ENCODE peak calls at places on chromosomes 12 and 14, in nine cellular contexts. E, C, Q, Z, K, M, H, P and X are unnamed samples. For H3K9me3, the result is how much of the 10 kb centered on the place peaks cover.

GRCh38 chr12:29032431-29032830 is 116.6 kb upstream of the FAR2 start:
- DNase-seq in E (no peak), C (no peak), Q (no peak), Z (no peak), K (no peak), M (no peak), H (no peak), P (no peak), X (no peak)

GRCh38 chr12:119676573-119676972 is 8.6 kb downstream of the PRKAB1 start:
- DNase-seq in E (no peak), C (no peak), Q (no peak), Z (no peak), K (no peak), M (no peak), H (no peak), P (no peak), X (no peak)

GRCh38 chr14:60094306-60094897 is 2.7 kb downstream of the PCNX4 start:
- DNase-seq in E (no peak), C (peak), Q (no peak), Z (no peak), K (peak), M (no peak), H (no peak), P (no peak), X (no peak)

GRCh38 chr12:117028254-117028653 is 71.0 kb downstream of the TESC start:
- DNase-seq in E (no peak), C (no peak), Q (no peak), Z (no peak), K (no peak), M (no peak), H (no peak), P (no peak), X (no peak)

GRCh38 chr14:37546621-37547447 is 48.2 kb downstream of the FOXA1 start:
- DNase-seq in E (no peak), C (no peak), Q (peak), Z (no peak), K (no peak), M (no peak), H (no peak), P (no peak), X (no peak)

GRCh38 chr12:111330800-111331752 is 37.8 kb downstream of the PHETA1 start:
- DNase-seq in E (no peak), C (peak), Q (peak), Z (peak), K (peak), M (peak), H (no peak), P (peak), X (no peak)

GRCh38 chr14:52259452-52259851 is 8.0 kb upstream of the PTGDR start:
- DNase-seq in E (no peak), C (no peak), Q (no peak), Z (no peak), K (no peak), M (no peak), H (no peak), P (no peak), X (no peak)

GRCh38 chr14:36293824-36294223 is 26.6 kb downstream of the MBIP start:
- DNase-seq in E (no peak), C (no peak), Q (no peak), Z (no peak), K (no peak), M (no peak), H (no peak), P (no peak), X (no peak)

GRCh38 chr14:85590784-85591183 is 60.8 kb downstream of the FLRT2 start:
- DNase-seq in E (no peak), C (no peak), Q (no peak), Z (no peak), K (no peak), M (no peak), H (no peak), P (no peak), X (no peak)

GRCh38 chr14:95828649-95829265 is 47.9 kb upstream of the TUNAR start:
- DNase-seq in E (no peak), C (no peak), Q (no peak), Z (no peak), K (no peak), M (no peak), H (no peak), P (no peak), X (no peak)

DNA sequence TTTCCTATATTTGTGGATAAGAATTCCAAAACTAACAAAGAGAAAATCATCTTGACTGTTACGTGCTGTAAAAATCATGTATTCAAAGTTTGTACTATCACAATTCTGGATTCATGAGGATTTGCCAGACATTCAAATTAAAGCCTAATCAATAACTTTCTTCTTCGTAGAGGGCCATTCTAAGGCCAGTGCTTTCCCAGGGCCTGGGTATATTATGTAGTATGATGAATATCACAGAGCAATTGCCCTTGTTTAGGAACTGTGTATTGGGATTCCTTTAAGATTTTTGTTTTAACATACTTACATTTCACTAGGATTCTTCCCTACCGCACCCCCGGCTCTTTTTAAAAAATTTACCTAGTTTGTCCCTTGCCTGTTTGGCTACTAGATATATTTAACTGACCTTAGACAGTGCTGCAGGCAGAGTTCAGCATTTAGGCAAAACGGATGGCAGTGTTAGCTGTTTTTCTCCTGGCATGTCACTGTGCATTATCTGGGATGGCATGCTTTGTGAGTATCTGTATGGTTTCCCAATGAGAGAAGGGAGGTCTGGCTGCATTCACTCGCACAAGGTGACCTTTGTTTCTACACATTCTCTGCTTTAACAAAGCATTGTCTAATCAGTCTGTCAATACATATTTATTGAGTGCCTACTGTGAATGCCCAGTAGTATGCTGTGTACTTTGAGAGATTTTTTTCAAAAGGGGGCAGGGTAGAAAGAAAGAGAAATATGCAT is 63.2 kb downstream of the ERC1 start:
- DNase-seq in E (peak), C (no peak), Q (peak), Z (no peak), K (no peak), M (peak), H (no peak), P (peak), X (no peak)
- H3K27ac ChIP-seq in E (peak), C (no peak), Q (no peak), Z (no peak), K (no peak), M (no peak), H (peak), P (peak), X (no peak)

GRCh38 chr12:112980491-112981158 is 2.3 kb downstream of the OAS2 start:
- DNase-seq in E (no peak), C (no peak), Q (no peak), Z (no peak), K (no peak), M (peak), H (no peak), P (no peak), X (no peak)
- H3K4me3 ChIP-seq in E (no peak), C (peak), Q (no peak), Z (no peak), K (no peak), M (no peak), H (peak), P (no peak), X (no peak)

DNA sequence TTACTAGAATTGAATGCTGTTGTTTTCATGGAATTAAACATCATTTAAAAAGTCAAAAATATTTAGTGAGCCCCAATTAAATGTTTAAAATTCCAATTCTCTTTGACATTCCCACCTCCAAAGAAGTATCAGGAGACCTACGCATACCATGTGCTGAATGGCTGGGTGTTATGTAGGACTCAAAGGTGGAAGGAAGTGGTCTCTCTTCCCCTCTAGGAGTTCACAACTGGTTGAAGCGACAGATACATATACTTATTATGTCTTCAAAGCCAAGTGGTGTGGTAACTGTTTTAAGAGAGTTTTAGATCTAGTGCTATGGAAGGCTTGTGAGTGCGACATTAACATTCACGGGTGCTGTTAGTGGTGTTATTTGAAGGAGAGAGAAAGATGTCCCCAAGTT is 464.0 kb downstream of the ATP23 start:
- DNase-seq in E (no peak), C (no peak), Q (no peak), Z (no peak), K (no peak), M (no peak), H (no peak), P (no peak), X (no peak)
- H3K9me3 ChIP-seq in E (under half), C (under half), Q (under half), Z (under half), K (under half), M (under half), H (under half), P (under half), X (under half)

GRCh38 chr12:40012709-40013108 is 93.2 kb downstream of the SLC2A13 start:
- DNase-seq in E (no peak), C (no peak), Q (no peak), Z (no peak), K (peak), M (no peak), H (no peak), P (peak), X (no peak)
- H3K27ac ChIP-seq in E (no peak), C (no peak), Q (no peak), Z (no peak), K (no peak), M (no peak), H (peak), P (no peak), X (no peak)

GRCh38 chr12:123599310-123599709 is 2.6 kb upstream of the DDX55 start:
- DNase-seq in E (no peak), C (no peak), Q (no peak), Z (no peak), K (no peak), M (no peak), H (no peak), P (no peak), X (no peak)

GRCh38 chr12:123601602-123602489 is at the start of gene DDX55:
- DNase-seq in E (peak), C (peak), Q (peak), Z (peak), K (peak), M (peak), H (peak), P (peak), X (peak)

GRCh38 chr12:123599721-123600120 is 2.2 kb upstream of the DDX55 start:
- DNase-seq in E (no peak), C (no peak), Q (no peak), Z (no peak), K (no peak), M (no peak), H (no peak), P (no peak), X (no peak)

GRCh38 chr12:123598522-123598921 is 3.4 kb upstream of the DDX55 start:
- DNase-seq in E (no peak), C (no peak), Q (no peak), Z (no peak), K (no peak), M (no peak), H (no peak), P (no peak), X (no peak)

DNA sequence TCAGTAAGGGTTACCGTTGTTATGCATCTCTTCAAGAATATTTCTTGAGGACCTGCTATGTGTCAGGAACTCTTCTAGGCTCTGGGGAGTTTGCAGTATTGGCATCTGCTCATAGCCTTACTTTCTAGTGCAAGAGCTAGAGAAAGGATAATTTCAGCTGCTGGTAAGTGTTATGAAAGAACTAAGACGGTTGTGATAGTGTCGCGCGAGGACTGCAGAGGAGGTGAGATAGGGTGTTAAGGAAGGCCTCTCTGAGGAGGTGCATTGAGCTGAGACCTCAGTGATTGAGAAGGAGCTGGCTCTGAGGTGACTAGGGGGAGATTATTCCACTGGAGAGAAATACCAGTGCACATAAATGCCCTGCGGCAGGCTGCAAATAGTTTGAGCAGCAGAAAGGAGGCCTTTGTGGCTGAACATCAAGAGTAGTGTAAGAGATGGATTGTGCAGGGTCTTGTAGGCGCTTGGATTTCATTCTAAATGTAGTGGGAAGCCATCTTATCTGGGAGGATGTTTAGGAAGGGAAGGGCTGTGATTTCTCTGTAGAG is 824 bp downstream of the DDX55 start:
- DNase-seq in E (no peak), C (peak), Q (no peak), Z (no peak), K (no peak), M (no peak), H (no peak), P (no peak), X (no peak)
- H3K4me3 ChIP-seq in E (peak), C (peak), Q (peak), Z (peak), K (peak), M (peak), H (peak), P (peak), X (peak)

DNA sequence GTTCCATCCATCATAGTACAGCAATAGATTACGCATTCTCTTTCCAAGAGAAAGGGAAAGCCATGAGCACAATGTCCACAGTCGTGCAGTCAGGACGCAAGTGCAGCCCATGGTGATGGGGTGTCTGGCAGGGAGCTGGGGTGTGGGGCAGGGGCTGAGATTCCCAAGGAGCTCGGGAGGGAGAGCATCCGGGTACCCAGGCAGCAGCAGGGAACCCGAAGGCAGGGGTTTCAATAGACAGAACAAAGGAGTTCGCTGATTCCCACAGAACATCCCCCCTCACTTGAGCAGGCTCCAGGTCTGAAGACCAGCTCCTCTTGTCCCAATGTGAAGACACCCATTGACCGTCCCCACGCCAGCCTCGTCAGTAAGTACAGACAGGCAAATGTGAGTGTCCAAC is 13.5 kb downstream of the ANHX start:
- DNase-seq in E (no peak), C (no peak), Q (no peak), Z (no peak), K (no peak), M (no peak), H (no peak), P (no peak), X (no peak)
- H3K9me3 ChIP-seq in E (under half), C (under half), Q (under half), Z (under half), K (under half), M (under half), H (half or more), P (under half), X (under half)

DNA sequence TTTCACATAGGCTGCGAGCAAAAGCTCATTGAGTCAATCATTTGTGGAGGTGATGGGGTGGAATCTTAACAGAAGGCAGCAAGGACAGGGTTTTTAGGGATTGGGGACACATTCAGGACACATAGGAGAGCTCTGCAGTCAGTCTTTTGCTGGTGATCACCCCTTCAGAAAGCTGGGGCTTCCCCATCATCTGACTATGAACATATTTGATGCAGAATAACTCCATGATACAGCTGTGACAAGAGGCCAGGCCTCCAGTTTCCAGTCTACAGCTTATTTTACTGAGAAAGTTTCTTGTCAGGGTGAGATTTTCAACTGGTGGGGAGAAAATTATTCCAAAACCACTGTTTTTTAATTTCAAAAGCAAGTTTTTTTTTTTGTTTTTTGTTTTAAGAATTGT is 134.2 kb downstream of the TMEM30B start:
- DNase-seq in E (no peak), C (no peak), Q (peak), Z (no peak), K (no peak), M (no peak), H (no peak), P (no peak), X (no peak)
- H3K27ac ChIP-seq in E (peak), C (no peak), Q (peak), Z (no peak), K (peak), M (no peak), H (no peak), P (peak), X (no peak)

DNA sequence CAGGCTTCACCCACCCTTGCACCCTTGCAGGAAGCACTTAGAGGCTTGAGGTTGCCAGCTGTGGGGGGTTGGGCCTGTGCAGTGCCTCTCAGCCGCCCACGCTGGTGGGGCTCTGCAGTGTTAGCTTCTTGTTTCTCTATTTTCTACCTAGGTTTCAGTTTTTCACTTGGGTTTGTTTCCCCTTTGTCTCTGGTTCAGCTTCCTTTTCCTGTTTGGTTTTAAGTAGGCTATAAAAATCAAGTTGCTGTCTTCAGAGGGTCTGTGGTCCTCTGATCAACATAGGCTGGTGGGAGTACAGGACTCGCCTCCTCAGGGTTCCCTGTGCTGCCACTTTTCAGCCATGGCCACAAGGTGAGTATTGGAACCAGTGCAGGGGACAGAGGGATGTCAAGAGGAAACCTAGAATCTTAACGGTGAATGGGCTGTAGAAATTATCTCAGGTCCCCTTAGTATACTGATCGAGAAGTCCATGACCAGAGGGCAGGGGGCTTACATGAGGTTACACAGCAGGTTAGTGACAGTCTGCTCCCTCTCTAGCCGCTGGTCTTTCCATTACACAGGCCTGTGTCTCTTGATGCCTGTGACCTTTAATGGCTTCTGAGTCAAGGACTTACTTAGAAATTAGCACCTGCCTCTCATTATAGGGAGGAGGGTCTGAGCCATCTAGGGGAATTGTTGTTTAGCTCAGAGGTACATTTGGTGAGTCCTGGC is at the start of gene EVL:
- DNase-seq in E (no peak), C (peak), Q (no peak), Z (no peak), K (peak), M (peak), H (peak), P (no peak), X (no peak)
- H3K4me3 ChIP-seq in E (no peak), C (peak), Q (no peak), Z (no peak), K (no peak), M (peak), H (peak), P (no peak), X (no peak)

DNA sequence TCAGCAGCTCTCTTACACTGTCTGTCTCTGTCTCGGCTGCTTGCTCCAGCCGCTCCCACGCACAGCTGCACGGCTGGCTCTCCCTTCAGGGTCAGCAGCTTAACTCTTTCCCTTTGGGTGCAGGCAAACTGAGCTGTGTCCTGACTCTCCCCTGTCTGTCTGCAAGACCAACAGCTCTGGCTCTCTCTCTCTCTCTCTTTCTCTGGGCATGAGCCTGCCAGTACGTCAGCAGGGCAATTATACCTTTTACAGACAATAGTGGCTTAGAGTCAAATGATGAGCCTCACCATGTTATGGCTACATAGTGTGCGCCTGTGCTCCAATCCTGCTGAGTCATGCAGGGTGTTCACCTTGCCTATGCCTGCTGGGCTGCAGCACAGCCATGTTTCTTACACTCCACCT is 120.5 kb upstream of the DDHD1 start:
- DNase-seq in E (no peak), C (peak), Q (peak), Z (no peak), K (no peak), M (no peak), H (peak), P (peak), X (peak)
- H3K9me3 ChIP-seq in E (under half), C (under half), Q (under half), Z (under half), K (under half), M (under half), H (under half), P (under half), X (under half)

GRCh38 chr12:108720757-108721514 is 10.4 kb downstream of the CORO1C start:
- DNase-seq in E (no peak), C (no peak), Q (no peak), Z (no peak), K (no peak), M (no peak), H (no peak), P (no peak), X (no peak)
- H3K27ac ChIP-seq in E (peak), C (no peak), Q (no peak), Z (no peak), K (no peak), M (no peak), H (peak), P (no peak), X (peak)